ENCODE peak calls at places on chromosome 20, in eight cellular contexts. One of them, this sample, is unnamed.

GRCh38 chr20:45308078-45308778 is at the start of gene MATN4:
- DNase-seq in iPS DF 19.7: no peak
- DNase-seq in activated T-helper 1 cell treated with anti-CD3 and anti-CD28 coated beads, Interleukin-2, amount 50 U/mL, for 16 hours: no peak
- DNase-seq in CD4-positive, alpha-beta memory T cell: no peak
- DNase-seq in KBM-7: no peak
- DNase-seq in H9: peak; percentile 65
- DNase-seq in stomach: peak; percentile 77
- DNase-seq in stimulated activated CD4-positive, alpha-beta T cell treated with anti-CD3 and anti-CD28 coated beads, Interleukin-1b, Interleukin-23, amount 100 ng/mL, for 4 hours: no peak
- DNase-seq in this sample: no peak

GRCh38 chr20:49187330-49188100 is 619 bp downstream of the STAU1 start:
- DNase-seq in H9: peak; percentile 30
- DNase-seq in activated T-helper 1 cell treated with anti-CD3 and anti-CD28 coated beads, Interleukin-2, amount 50 U/mL, for 16 hours: peak; percentile 6
- DNase-seq in KBM-7: no peak
- DNase-seq in stimulated activated CD4-positive, alpha-beta T cell treated with anti-CD3 and anti-CD28 coated beads, Interleukin-1b, Interleukin-23, amount 100 ng/mL, for 4 hours: peak; percentile 29
- DNase-seq in stomach: peak; percentile 28
- DNase-seq in iPS DF 19.7: no peak
- DNase-seq in CD4-positive, alpha-beta memory T cell: peak; percentile 24
- DNase-seq in this sample: no peak

GRCh38 chr20:41604002-41604401 is 14.2 kb downstream of the CHD6 start:
- DNase-seq in H9: no peak
- DNase-seq in CD4-positive, alpha-beta memory T cell: no peak
- DNase-seq in iPS DF 19.7: no peak
- DNase-seq in activated T-helper 1 cell treated with anti-CD3 and anti-CD28 coated beads, Interleukin-2, amount 50 U/mL, for 16 hours: no peak
- DNase-seq in KBM-7: no peak
- DNase-seq in stomach: no peak
- DNase-seq in stimulated activated CD4-positive, alpha-beta T cell treated with anti-CD3 and anti-CD28 coated beads, Interleukin-1b, Interleukin-23, amount 100 ng/mL, for 4 hours: no peak
- DNase-seq in this sample: no peak

GRCh38 chr20:63344616-63345327 is 16.4 kb downstream of the CHRNA4 start:
- DNase-seq in stimulated activated CD4-positive, alpha-beta T cell treated with anti-CD3 and anti-CD28 coated beads, Interleukin-1b, Interleukin-23, amount 100 ng/mL, for 4 hours: no peak
- DNase-seq in KBM-7: no peak
- DNase-seq in H9: no peak
- DNase-seq in iPS DF 19.7: no peak
- DNase-seq in stomach: no peak
- DNase-seq in CD4-positive, alpha-beta memory T cell: no peak
- DNase-seq in activated T-helper 1 cell treated with anti-CD3 and anti-CD28 coated beads, Interleukin-2, amount 50 U/mL, for 16 hours: no peak
- DNase-seq in this sample: no peak

GRCh38 chr20:34047010-34047687 is 53.4 kb downstream of the RALY start:
- DNase-seq in H9: no peak
- DNase-seq in CD4-positive, alpha-beta memory T cell: no peak
- DNase-seq in KBM-7: no peak
- DNase-seq in iPS DF 19.7: no peak
- DNase-seq in stomach: no peak
- DNase-seq in activated T-helper 1 cell treated with anti-CD3 and anti-CD28 coated beads, Interleukin-2, amount 50 U/mL, for 16 hours: no peak
- DNase-seq in stimulated activated CD4-positive, alpha-beta T cell treated with anti-CD3 and anti-CD28 coated beads, Interleukin-1b, Interleukin-23, amount 100 ng/mL, for 4 hours: no peak
- DNase-seq in this sample: no peak

GRCh38 chr20:23059831-23060230 is 10.4 kb upstream of the THBD start:
- DNase-seq in activated T-helper 1 cell treated with anti-CD3 and anti-CD28 coated beads, Interleukin-2, amount 50 U/mL, for 16 hours: no peak
- DNase-seq in stomach: no peak
- DNase-seq in KBM-7: no peak
- DNase-seq in stimulated activated CD4-positive, alpha-beta T cell treated with anti-CD3 and anti-CD28 coated beads, Interleukin-1b, Interleukin-23, amount 100 ng/mL, for 4 hours: no peak
- DNase-seq in CD4-positive, alpha-beta memory T cell: no peak
- DNase-seq in H9: no peak
- DNase-seq in iPS DF 19.7: no peak
- DNase-seq in this sample: no peak

GRCh38 chr20:52972190-52972937 is at the start of gene TSHZ2:
- DNase-seq in stimulated activated CD4-positive, alpha-beta T cell treated with anti-CD3 and anti-CD28 coated beads, Interleukin-1b, Interleukin-23, amount 100 ng/mL, for 4 hours: peak; percentile 53
- DNase-seq in CD4-positive, alpha-beta memory T cell: peak; percentile 60
- DNase-seq in stomach: peak; percentile 44
- DNase-seq in iPS DF 19.7: no peak
- DNase-seq in KBM-7: no peak
- DNase-seq in H9: peak; percentile 52
- DNase-seq in activated T-helper 1 cell treated with anti-CD3 and anti-CD28 coated beads, Interleukin-2, amount 50 U/mL, for 16 hours: no peak
- DNase-seq in this sample: no peak

GRCh38 chr20:62702008-62702290 is 6.7 kb upstream of the NTSR1 start:
- DNase-seq in stomach: no peak
- DNase-seq in stimulated activated CD4-positive, alpha-beta T cell treated with anti-CD3 and anti-CD28 coated beads, Interleukin-1b, Interleukin-23, amount 100 ng/mL, for 4 hours: no peak
- DNase-seq in activated T-helper 1 cell treated with anti-CD3 and anti-CD28 coated beads, Interleukin-2, amount 50 U/mL, for 16 hours: no peak
- DNase-seq in KBM-7: no peak
- DNase-seq in H9: no peak
- DNase-seq in iPS DF 19.7: no peak
- DNase-seq in CD4-positive, alpha-beta memory T cell: no peak
- DNase-seq in this sample: no peak

GRCh38 chr20:17961600-17961965 is 7.0 kb downstream of the SNX5 start:
- DNase-seq in CD4-positive, alpha-beta memory T cell: no peak
- DNase-seq in stomach: no peak
- DNase-seq in H9: no peak
- DNase-seq in KBM-7: no peak
- DNase-seq in stimulated activated CD4-positive, alpha-beta T cell treated with anti-CD3 and anti-CD28 coated beads, Interleukin-1b, Interleukin-23, amount 100 ng/mL, for 4 hours: no peak
- DNase-seq in activated T-helper 1 cell treated with anti-CD3 and anti-CD28 coated beads, Interleukin-2, amount 50 U/mL, for 16 hours: no peak
- DNase-seq in iPS DF 19.7: no peak
- DNase-seq in this sample: no peak

GRCh38 chr20:24634855-24635254 is 165.4 kb downstream of the SYNDIG1 start:
- DNase-seq in stomach: no peak
- DNase-seq in activated T-helper 1 cell treated with anti-CD3 and anti-CD28 coated beads, Interleukin-2, amount 50 U/mL, for 16 hours: no peak
- DNase-seq in iPS DF 19.7: no peak
- DNase-seq in KBM-7: peak; percentile 55
- DNase-seq in stimulated activated CD4-positive, alpha-beta T cell treated with anti-CD3 and anti-CD28 coated beads, Interleukin-1b, Interleukin-23, amount 100 ng/mL, for 4 hours: no peak
- DNase-seq in H9: peak; percentile 65
- DNase-seq in CD4-positive, alpha-beta memory T cell: no peak
- DNase-seq in this sample: no peak

GRCh38 chr20:32536861-32537656 is 48.1 kb downstream of the NOL4L start:
- DNase-seq in activated T-helper 1 cell treated with anti-CD3 and anti-CD28 coated beads, Interleukin-2, amount 50 U/mL, for 16 hours: peak; percentile 33
- DNase-seq in stomach: peak; percentile 90
- DNase-seq in H9: no peak
- DNase-seq in iPS DF 19.7: no peak
- DNase-seq in KBM-7: no peak
- DNase-seq in CD4-positive, alpha-beta memory T cell: peak; percentile 74
- DNase-seq in stimulated activated CD4-positive, alpha-beta T cell treated with anti-CD3 and anti-CD28 coated beads, Interleukin-1b, Interleukin-23, amount 100 ng/mL, for 4 hours: peak; percentile 29
- DNase-seq in this sample: no peak

GRCh38 chr20:57290178-57290484 is 23.7 kb upstream of the BMP7 start:
- DNase-seq in CD4-positive, alpha-beta memory T cell: no peak
- DNase-seq in H9: no peak
- DNase-seq in stimulated activated CD4-positive, alpha-beta T cell treated with anti-CD3 and anti-CD28 coated beads, Interleukin-1b, Interleukin-23, amount 100 ng/mL, for 4 hours: no peak
- DNase-seq in iPS DF 19.7: no peak
- DNase-seq in stomach: no peak
- DNase-seq in KBM-7: no peak
- DNase-seq in activated T-helper 1 cell treated with anti-CD3 and anti-CD28 coated beads, Interleukin-2, amount 50 U/mL, for 16 hours: no peak
- DNase-seq in this sample: no peak

GRCh38 chr20:40925829-40926228 is 102.8 kb upstream of the TOP1 start:
- DNase-seq in H9: no peak
- DNase-seq in iPS DF 19.7: no peak
- DNase-seq in CD4-positive, alpha-beta memory T cell: no peak
- DNase-seq in activated T-helper 1 cell treated with anti-CD3 and anti-CD28 coated beads, Interleukin-2, amount 50 U/mL, for 16 hours: no peak
- DNase-seq in stomach: no peak
- DNase-seq in stimulated activated CD4-positive, alpha-beta T cell treated with anti-CD3 and anti-CD28 coated beads, Interleukin-1b, Interleukin-23, amount 100 ng/mL, for 4 hours: no peak
- DNase-seq in KBM-7: no peak
- DNase-seq in this sample: no peak

GRCh38 chr20:33415948-33416347 is 14.6 kb upstream of the CDK5RAP1 start:
- DNase-seq in stimulated activated CD4-positive, alpha-beta T cell treated with anti-CD3 and anti-CD28 coated beads, Interleukin-1b, Interleukin-23, amount 100 ng/mL, for 4 hours: no peak
- DNase-seq in activated T-helper 1 cell treated with anti-CD3 and anti-CD28 coated beads, Interleukin-2, amount 50 U/mL, for 16 hours: no peak
- DNase-seq in CD4-positive, alpha-beta memory T cell: no peak
- DNase-seq in iPS DF 19.7: no peak
- DNase-seq in H9: peak; percentile 71
- DNase-seq in stomach: peak; percentile 45
- DNase-seq in KBM-7: peak; percentile 22
- DNase-seq in this sample: no peak

GRCh38 chr20:13717631-13718044 is 67.1 kb downstream of the ESF1 start:
- DNase-seq in stomach: no peak
- DNase-seq in stimulated activated CD4-positive, alpha-beta T cell treated with anti-CD3 and anti-CD28 coated beads, Interleukin-1b, Interleukin-23, amount 100 ng/mL, for 4 hours: no peak
- DNase-seq in KBM-7: no peak
- DNase-seq in iPS DF 19.7: no peak
- DNase-seq in CD4-positive, alpha-beta memory T cell: no peak
- DNase-seq in activated T-helper 1 cell treated with anti-CD3 and anti-CD28 coated beads, Interleukin-2, amount 50 U/mL, for 16 hours: no peak
- DNase-seq in H9: no peak
- DNase-seq in this sample: no peak

GRCh38 chr20:32975698-32976674 is 28.2 kb downstream of the SUN5 start:
- DNase-seq in KBM-7: no peak
- DNase-seq in CD4-positive, alpha-beta memory T cell: no peak
- DNase-seq in activated T-helper 1 cell treated with anti-CD3 and anti-CD28 coated beads, Interleukin-2, amount 50 U/mL, for 16 hours: no peak
- DNase-seq in stimulated activated CD4-positive, alpha-beta T cell treated with anti-CD3 and anti-CD28 coated beads, Interleukin-1b, Interleukin-23, amount 100 ng/mL, for 4 hours: no peak
- DNase-seq in stomach: no peak
- DNase-seq in H9: peak; percentile 32
- DNase-seq in iPS DF 19.7: no peak
- DNase-seq in this sample: no peak

GRCh38 chr20:23361108-23361650 is 803 bp upstream of the GZF1 start:
- DNase-seq in activated T-helper 1 cell treated with anti-CD3 and anti-CD28 coated beads, Interleukin-2, amount 50 U/mL, for 16 hours: no peak
- DNase-seq in CD4-positive, alpha-beta memory T cell: no peak
- DNase-seq in stomach: no peak
- DNase-seq in H9: no peak
- DNase-seq in stimulated activated CD4-positive, alpha-beta T cell treated with anti-CD3 and anti-CD28 coated beads, Interleukin-1b, Interleukin-23, amount 100 ng/mL, for 4 hours: no peak
- DNase-seq in iPS DF 19.7: no peak
- DNase-seq in KBM-7: no peak
- DNase-seq in this sample: no peak

GRCh38 chr20:13302647-13303425 is 81.8 kb downstream of the ISM1 start:
- DNase-seq in KBM-7: peak; percentile 31
- DNase-seq in stomach: no peak
- DNase-seq in activated T-helper 1 cell treated with anti-CD3 and anti-CD28 coated beads, Interleukin-2, amount 50 U/mL, for 16 hours: no peak
- DNase-seq in H9: peak; percentile 53
- DNase-seq in stimulated activated CD4-positive, alpha-beta T cell treated with anti-CD3 and anti-CD28 coated beads, Interleukin-1b, Interleukin-23, amount 100 ng/mL, for 4 hours: peak; percentile 32
- DNase-seq in CD4-positive, alpha-beta memory T cell: peak; percentile 24
- DNase-seq in iPS DF 19.7: no peak
- DNase-seq in this sample: no peak

GRCh38 chr20:36179170-36179945 is 24.8 kb downstream of the EPB41L1 start:
- DNase-seq in H9: no peak
- DNase-seq in CD4-positive, alpha-beta memory T cell: no peak
- DNase-seq in iPS DF 19.7: no peak
- DNase-seq in activated T-helper 1 cell treated with anti-CD3 and anti-CD28 coated beads, Interleukin-2, amount 50 U/mL, for 16 hours: no peak
- DNase-seq in stimulated activated CD4-positive, alpha-beta T cell treated with anti-CD3 and anti-CD28 coated beads, Interleukin-1b, Interleukin-23, amount 100 ng/mL, for 4 hours: no peak
- DNase-seq in KBM-7: no peak
- DNase-seq in stomach: no peak
- DNase-seq in this sample: no peak

GRCh38 chr20:6829510-6830116 is 62.1 kb downstream of the BMP2 start:
- DNase-seq in CD4-positive, alpha-beta memory T cell: no peak
- DNase-seq in stimulated activated CD4-positive, alpha-beta T cell treated with anti-CD3 and anti-CD28 coated beads, Interleukin-1b, Interleukin-23, amount 100 ng/mL, for 4 hours: no peak
- DNase-seq in activated T-helper 1 cell treated with anti-CD3 and anti-CD28 coated beads, Interleukin-2, amount 50 U/mL, for 16 hours: no peak
- DNase-seq in KBM-7: no peak
- DNase-seq in iPS DF 19.7: no peak
- DNase-seq in stomach: no peak
- DNase-seq in H9: no peak
- DNase-seq in this sample: no peak

This sample was measured in NCI-H1048.